ENCODE peak calls at places on chromosome 19, in four cellular contexts. V is cardiac muscle cell, Q is AG10803, N is occipital lobe. B is an unnamed sample.

GRCh38 chr19:19122902-19123301 is 15.4 kb downstream of the TMEM161A start:
- DNase-seq in N (no peak), V (no peak), Q (no peak), B (no peak)

GRCh38 chr19:18044825-18045304 is 36.9 kb downstream of the ARRDC2 start:
- DNase-seq in V (no peak), N (peak), Q (peak), B (no peak)

GRCh38 chr19:45881909-45882528 is 3.9 kb downstream of the IRF2BP1 start:
- DNase-seq in N (no peak), Q (no peak), V (no peak), B (no peak)

GRCh38 chr19:20612711-20613316 is 47.2 kb upstream of the ZNF737 start:
- DNase-seq in N (no peak), V (no peak), Q (no peak), B (no peak)

GRCh38 chr19:54188224-54188871 is 1.0 kb downstream of the MBOAT7 start:
- DNase-seq in N (no peak), Q (peak), V (no peak), B (no peak)

GRCh38 chr19:2308114-2308556 is at the start of gene LINGO3:
- DNase-seq in Q (no peak), N (no peak), V (peak), B (no peak)

GRCh38 chr19:14383898-14384669 is 2.8 kb downstream of the ADGRE5 start:
- DNase-seq in V (no peak), Q (peak), N (no peak), B (no peak)

GRCh38 chr19:16141043-16141442 is 2.4 kb upstream of the HSH2D start:
- DNase-seq in N (no peak), Q (no peak), V (no peak), B (no peak)

GRCh38 chr19:45279587-45280192 is 28.6 kb downstream of the MARK4 start:
- DNase-seq in Q (no peak), V (no peak), N (no peak), B (no peak)

GRCh38 chr19:8611391-8611883 is 922 bp upstream of the ADAMTS10 start:
- DNase-seq in V (no peak), N (no peak), Q (peak), B (no peak)

GRCh38 chr19:10431943-10432735 is 11.8 kb downstream of the PDE4A start:
- DNase-seq in Q (peak), N (no peak), V (peak), B (peak)

GRCh38 chr19:47228168-47228936 is 2.6 kb downstream of the BBC3 start:
- DNase-seq in Q (peak), V (peak), N (no peak), B (peak)

GRCh38 chr19:18842166-18842565 is 10.4 kb downstream of the UPF1 start:
- DNase-seq in V (no peak), Q (no peak), N (no peak), B (no peak)

GRCh38 chr19:13082192-13083007 is 20.3 kb downstream of the LYL1 start:
- DNase-seq in V (peak), Q (peak), N (no peak), B (no peak)

GRCh38 chr19:55439052-55439451 is 4.0 kb downstream of the SHISA7 start:
- DNase-seq in V (no peak), Q (no peak), N (no peak), B (no peak)

GRCh38 chr19:12611361-12611699 is 610 bp downstream of the ZNF791 start:
- DNase-seq in V (peak), N (peak), Q (peak), B (peak)

GRCh38 chr19:2612619-2613249 is 89.8 kb downstream of the GNG7 start:
- DNase-seq in N (no peak), V (no peak), Q (no peak), B (no peak)

GRCh38 chr19:41998246-41999020 is 4.4 kb upstream of the ATP1A3 start:
- DNase-seq in Q (peak), N (peak), V (peak), B (no peak)

GRCh38 chr19:46288896-46289588 is 7.8 kb upstream of the HIF3A start:
- DNase-seq in V (peak), N (no peak), Q (peak), B (no peak)

GRCh38 chr19:29645911-29646310 is 19.4 kb upstream of the PLEKHF1 start:
- DNase-seq in Q (peak), V (no peak), N (no peak), B (no peak)

GRCh38 chr19:50268501-50268900 is 60.7 kb downstream of the KCNC3 start:
- DNase-seq in V (no peak), Q (no peak), N (no peak), B (no peak)

B was measured in HAP-1.